ENCODE peak calls at places on chromosomes 5 and 9, in nine cellular contexts. P is fibroblast of lung, J is OCI-LY7, O is AG04450, A is fibroblast of pulmonary artery, B is AG09309, T is mammary epithelial cell, M is astrocyte of the spinal cord, H is dorsolateral prefrontal cortex. S is an unnamed sample.

GRCh38 chr9:17967731-17968130 is 388.9 kb downstream of the SH3GL2 start:
- DNase-seq in M (no peak), A (no peak), P (no peak), T (no peak), O (no peak), B (no peak), H (no peak), J (no peak), S (no peak)

GRCh38 chr5:179380211-179381035 is 35.2 kb upstream of the ADAMTS2 start:
- DNase-seq in O (no peak), J (no peak), A (no peak), T (no peak), P (no peak), M (no peak), H (no peak), B (no peak), S (no peak)

GRCh38 chr5:135120951-135121350 is 86.9 kb upstream of the PITX1 start:
- DNase-seq in T (no peak), M (no peak), P (no peak), A (no peak), J (no peak), O (no peak), B (no peak), H (no peak), S (no peak)

GRCh38 chr5:55101556-55102276 is 730 bp upstream of the GZMA start:
- DNase-seq in M (no peak), T (no peak), B (no peak), O (no peak), H (no peak), A (no peak), J (no peak), P (no peak), S (no peak)

GRCh38 chr9:91102269-91102668 is 259.4 kb downstream of the AUH start:
- DNase-seq in B (no peak), A (no peak), H (no peak), O (no peak), T (no peak), P (no peak), J (no peak), M (no peak), S (no peak)

GRCh38 chr9:100679834-100680233 is 102.0 kb downstream of the CAVIN4 start:
- DNase-seq in O (no peak), M (no peak), J (no peak), H (no peak), P (no peak), T (no peak), B (no peak), A (no peak), S (no peak)

GRCh38 chr5:139684881-139685749 is 37.0 kb downstream of the CXXC5 start:
- DNase-seq in A (no peak), P (no peak), T (no peak), J (no peak), B (no peak), M (no peak), O (no peak), H (peak), S (no peak)

GRCh38 chr9:33480094-33480493 is 6.4 kb upstream of the NOL6 start:
- DNase-seq in H (no peak), P (no peak), M (no peak), T (no peak), J (no peak), A (no peak), O (no peak), B (no peak), S (no peak)

GRCh38 chr5:50667653-50668403 is 1.4 kb downstream of the PARP8 start:
- DNase-seq in H (no peak), A (peak), J (peak), P (peak), O (no peak), M (peak), B (no peak), T (peak), S (peak)

GRCh38 chr5:90983148-90983547 is 400.0 kb downstream of the ARRDC3 start:
- DNase-seq in H (no peak), O (no peak), M (peak), T (peak), P (peak), J (no peak), A (peak), B (peak), S (no peak)

GRCh38 chr5:127870914-127871313 is 167.7 kb downstream of the CCDC192 start:
- DNase-seq in P (peak), T (peak), B (no peak), M (peak), O (no peak), J (no peak), A (peak), H (peak), S (no peak)

GRCh38 chr5:82159014-82159413 is 119.1 kb downstream of the RPS23 start:
- DNase-seq in A (peak), J (no peak), H (no peak), P (peak), M (peak), O (no peak), T (peak), B (peak), S (no peak)

GRCh38 chr5:151483176-151483575 is 35.8 kb downstream of the SLC36A1 start:
- DNase-seq in B (no peak), P (peak), J (no peak), M (no peak), O (no peak), T (no peak), A (no peak), H (no peak), S (no peak)

GRCh38 chr5:111227805-111228204 is 3.6 kb downstream of the CAMK4 start:
- DNase-seq in A (peak), B (peak), T (peak), H (peak), J (peak), M (peak), O (no peak), P (peak), S (no peak)

GRCh38 chr5:177364159-177364962 is 6.6 kb downstream of the RGS14 start:
- DNase-seq in H (no peak), B (no peak), M (no peak), A (peak), J (no peak), P (no peak), T (no peak), O (no peak), S (peak)

GRCh38 chr5:147336871-147337270 is 102.0 kb downstream of the STK32A start:
- DNase-seq in M (no peak), B (no peak), O (no peak), H (no peak), J (no peak), A (no peak), T (no peak), P (no peak), S (no peak)

GRCh38 chr5:173808079-173808808 is 79.9 kb upstream of the CPEB4 start:
- DNase-seq in M (no peak), J (no peak), B (no peak), P (no peak), A (no peak), T (no peak), O (no peak), H (no peak), S (no peak)

GRCh38 chr9:17757816-17758215 is 178.9 kb downstream of the SH3GL2 start:
- DNase-seq in J (no peak), M (peak), P (peak), O (no peak), B (no peak), A (no peak), T (no peak), H (no peak), S (no peak)

GRCh38 chr5:883475-884181 is 9.0 kb downstream of the BRD9 start:
- DNase-seq in O (no peak), B (no peak), J (no peak), M (no peak), T (no peak), P (no peak), H (peak), A (no peak), S (no peak)

GRCh38 chr9:19926774-19927173 is 137.9 kb upstream of the SLC24A2 start:
- DNase-seq in P (no peak), H (no peak), B (no peak), A (no peak), J (no peak), M (no peak), O (no peak), T (no peak), S (no peak)

GRCh38 chr5:83353231-83353630 is 118.3 kb upstream of the VCAN start:
- DNase-seq in A (no peak), J (no peak), M (no peak), H (no peak), B (no peak), T (no peak), P (no peak), O (no peak), S (no peak)

GRCh38 chr5:54930736-54931135 is 54.7 kb downstream of the ESM1 start:
- DNase-seq in J (no peak), P (no peak), T (no peak), M (no peak), O (no peak), A (no peak), B (no peak), H (no peak), S (no peak)

GRCh38 chr5:112366987-112367386 is 52.1 kb downstream of the EPB41L4A start:
- DNase-seq in A (no peak), H (no peak), B (no peak), O (no peak), P (no peak), M (no peak), T (peak), J (peak), S (no peak)

GRCh38 chr9:92661761-92662160 is 8.2 kb downstream of the IPPK start:
- DNase-seq in J (no peak), A (no peak), M (no peak), P (no peak), O (no peak), H (no peak), T (no peak), B (no peak), S (no peak)

GRCh38 chr5:116938488-116938887 is 363.9 kb upstream of the SEMA6A start:
- DNase-seq in A (no peak), J (no peak), O (no peak), T (no peak), H (no peak), M (no peak), P (no peak), B (no peak), S (no peak)

GRCh38 chr5:125125031-125125823 is 378.8 kb upstream of the ZNF608 start:
- DNase-seq in T (no peak), J (no peak), P (peak), A (no peak), B (no peak), H (peak), M (peak), O (no peak), S (no peak)

GRCh38 chr5:3843691-3844090 is 248.1 kb downstream of the IRX1 start:
- DNase-seq in T (no peak), B (no peak), A (no peak), O (no peak), M (no peak), J (no peak), H (no peak), P (no peak), S (no peak)

GRCh38 chr9:6014668-6015270 is 655 bp downstream of the RANBP6 start:
- DNase-seq in P (peak), H (no peak), M (peak), T (peak), B (no peak), A (peak), O (no peak), J (no peak), S (no peak)

GRCh38 chr5:150147580-150148407 is 7.9 kb downstream of the PDGFRB start:
- DNase-seq in B (no peak), J (no peak), P (no peak), A (no peak), O (no peak), M (no peak), T (no peak), H (no peak), S (no peak)

GRCh38 chr9:8879284-8879683 is 1079.7 kb upstream of the DMAC1 start:
- DNase-seq in M (no peak), J (no peak), T (no peak), A (no peak), P (no peak), B (no peak), H (no peak), O (no peak), S (no peak)

GRCh38 chr9:96241391-96241809 is 60.6 kb downstream of the HSD17B3 start:
- DNase-seq in M (peak), T (peak), P (peak), O (no peak), B (no peak), J (no peak), A (no peak), H (no peak), S (peak)

GRCh38 chr9:124137009-124137943 is 120.5 kb upstream of the NEK6 start:
- DNase-seq in O (no peak), T (no peak), H (no peak), P (peak), M (no peak), J (peak), B (no peak), A (peak), S (peak)

GRCh38 chr5:172906436-172906835 is 52.8 kb upstream of the RPL26L1 start:
- DNase-seq in H (no peak), B (no peak), O (no peak), A (peak), T (no peak), J (no peak), P (peak), M (peak), S (peak)

GRCh38 chr5:109451161-109451560 is 41.4 kb upstream of the PJA2 start:
- DNase-seq in A (no peak), J (no peak), M (no peak), H (peak), T (no peak), P (no peak), B (no peak), O (no peak), S (no peak)

GRCh38 chr5:2112128-2112808 is 229.5 kb upstream of the IRX4 start:
- DNase-seq in P (no peak), A (no peak), M (no peak), O (no peak), J (no peak), B (no peak), H (no peak), T (no peak), S (no peak)

GRCh38 chr9:109912082-109912581 is 132.1 kb downstream of the PALM2AKAP2 start:
- DNase-seq in P (peak), A (peak), M (peak), H (no peak), B (peak), J (no peak), O (peak), T (no peak), S (no peak)

GRCh38 chr9:112348257-112348992 is 15.0 kb upstream of the PTBP3 start:
- DNase-seq in H (peak), M (peak), A (peak), B (no peak), P (peak), O (no peak), T (peak), J (peak), S (no peak)
- H3K4me3 ChIP-seq in H (peak), M (peak), A (peak), B (peak), P (peak), O (peak), T (peak), J (peak), S (peak)

GRCh38 chr9:16628421-16628820 is 242.0 kb downstream of the BNC2 start:
- DNase-seq in B (no peak), A (peak), J (no peak), H (no peak), T (no peak), P (peak), O (no peak), M (no peak), S (no peak)
- TF ChIP-seq CTCF in B (no peak), A (no peak), J (no peak), H (no peak), T (no peak), P (no peak), O (no peak), M (no peak), S (no peak)

GRCh38 chr9:130193531-130194405 is 21.6 kb downstream of the NCS1 start:
- DNase-seq in B (no peak), P (no peak), J (no peak), A (no peak), M (no peak), H (no peak), O (no peak), T (no peak), S (no peak)
- H3K4me3 ChIP-seq in B (no peak), P (no peak), J (no peak), A (no peak), M (no peak), H (peak), O (no peak), T (no peak), S (no peak)

GRCh38 chr9:134723037-134723436 is 81.4 kb downstream of the COL5A1 start:
- DNase-seq in T (no peak), B (no peak), O (no peak), P (no peak), J (no peak), M (no peak), H (no peak), A (no peak), S (no peak)
- TF ChIP-seq CTCF in T (no peak), B (no peak), O (no peak), P (no peak), J (no peak), M (no peak), H (no peak), A (no peak), S (no peak)

GRCh38 chr5:40846371-40846770 is 5.2 kb downstream of the CARD6 start:
- DNase-seq in J (no peak), H (no peak), T (no peak), B (no peak), A (no peak), O (no peak), P (no peak), M (no peak), S (no peak)

GRCh38 chr5:40847525-40847924 is 6.4 kb downstream of the CARD6 start:
- DNase-seq in A (no peak), J (no peak), T (no peak), O (no peak), H (no peak), B (no peak), M (no peak), P (no peak), S (no peak)

GRCh38 chr5:40842351-40842750 is 1.2 kb downstream of the CARD6 start:
- DNase-seq in A (peak), B (no peak), O (peak), M (no peak), P (no peak), J (no peak), H (no peak), T (peak), S (no peak)

GRCh38 chr5:40841068-40841805 is at the start of gene CARD6:
- DNase-seq in M (peak), T (no peak), A (peak), O (no peak), P (no peak), B (no peak), J (no peak), H (no peak), S (no peak)

DNA sequence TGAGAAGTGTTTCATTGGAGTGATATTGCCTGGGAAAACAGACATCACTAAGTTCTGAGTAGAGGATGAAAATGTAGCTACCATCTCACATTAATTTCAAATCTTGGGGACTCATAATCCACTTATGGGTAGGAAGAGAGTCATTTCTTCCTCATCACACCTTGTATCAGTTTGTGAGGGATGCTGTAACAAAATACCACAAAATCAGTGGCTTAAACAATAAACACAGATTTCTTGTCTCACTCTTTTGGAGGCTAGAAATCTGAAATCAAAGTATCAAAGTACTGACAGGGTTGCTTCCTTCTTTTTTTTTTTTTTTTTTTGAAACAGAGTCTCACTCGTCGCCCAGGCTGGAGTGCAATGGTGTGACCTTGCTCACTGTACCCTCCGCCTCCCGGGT is 3.4 kb downstream of the CARD6 start:
- DNase-seq in J (no peak), P (no peak), B (no peak), M (no peak), A (no peak), T (no peak), H (no peak), O (no peak), S (no peak)
- H3K4me3 ChIP-seq in J (no peak), P (no peak), B (no peak), M (no peak), A (no peak), T (no peak), H (no peak), O (no peak), S (no peak)

GRCh38 chr9:105284463-105284862 is 40.0 kb downstream of the SLC44A1 start:
- DNase-seq in T (no peak), A (no peak), J (no peak), B (no peak), O (no peak), P (no peak), M (no peak), H (no peak), S (no peak)

GRCh38 chr9:105283795-105284194 is 39.3 kb downstream of the SLC44A1 start:
- DNase-seq in A (no peak), O (no peak), H (no peak), M (no peak), J (no peak), T (no peak), B (no peak), P (no peak), S (no peak)

GRCh38 chr9:105282870-105283621 is 38.6 kb downstream of the SLC44A1 start:
- DNase-seq in O (no peak), M (no peak), J (no peak), B (no peak), T (no peak), H (no peak), A (no peak), P (no peak), S (no peak)

GRCh38 chr9:105281926-105282325 is 37.5 kb downstream of the SLC44A1 start:
- DNase-seq in T (peak), M (no peak), O (no peak), P (peak), J (no peak), H (no peak), B (no peak), A (no peak), S (no peak)

DNA sequence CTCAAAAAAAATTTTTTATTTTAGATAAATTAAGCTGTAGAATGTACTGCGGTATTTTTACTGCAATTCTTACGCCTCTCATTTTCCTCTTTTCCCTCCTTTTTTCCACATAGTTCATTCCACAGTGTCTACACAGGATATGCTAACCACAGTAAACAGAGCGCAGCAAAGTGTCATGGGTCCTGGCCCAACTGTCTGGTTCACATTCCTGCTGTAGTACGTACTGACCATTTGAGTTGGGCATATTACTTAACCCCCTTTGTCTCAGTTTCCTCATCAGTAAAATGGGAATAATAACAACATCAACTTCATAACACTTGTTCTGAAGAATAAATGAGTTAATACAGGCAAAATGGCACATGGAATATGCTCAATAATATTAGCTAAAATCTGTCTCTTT is 41.6 kb downstream of the SLC44A1 start:
- DNase-seq in A (no peak), B (no peak), H (no peak), O (no peak), P (peak), T (no peak), J (no peak), M (no peak), S (no peak)
- TF ChIP-seq CTCF in A (no peak), B (no peak), H (no peak), O (no peak), P (no peak), T (no peak), J (no peak), M (no peak), S (no peak)